ENCODE peak calls at places on chromosome 2, in four cellular contexts. C is GM10248; T is B cell; S is activated T-cell treated with anti-CD3 and anti-CD28 coated beads, Interleukin-2, amount 50 U/mL, for 24 hours. N is an unnamed sample.
A peak's percentile ranks its signal among the peaks of the same experiment; 100 is the strongest.

GRCh38 chr2:235618039-235618438 is 124.2 kb downstream of the AGAP1 start:
- DNase-seq in C (no peak), S (no peak), T (no peak), N (peak; percentile 74)

GRCh38 chr2:68889021-68889420 is 17.8 kb upstream of the BMP10 start:
- DNase-seq in T (no peak), C (no peak), S (no peak), N (no peak)

GRCh38 chr2:146801886-146802285 is 1042.9 kb upstream of the ACVR2A start:
- DNase-seq in S (no peak), T (no peak), C (no peak), N (no peak)

GRCh38 chr2:25567406-25567805 is 106.0 kb downstream of the DTNB start:
- DNase-seq in S (no peak), C (peak; percentile 63), T (peak; percentile 44), N (peak; percentile 55)

GRCh38 chr2:208311954-208312353 is 45.9 kb downstream of the PIKFYVE start:
- DNase-seq in T (no peak), S (no peak), C (peak; percentile 51), N (no peak)

GRCh38 chr2:118639371-118639770 is 208.1 kb downstream of the EN1 start:
- DNase-seq in C (no peak), T (no peak), S (no peak), N (no peak)

GRCh38 chr2:192499476-192499875 is 304.7 kb upstream of the TMEFF2 start:
- DNase-seq in C (no peak), T (no peak), S (no peak), N (no peak)

GRCh38 chr2:96112501-96113366 is 3.6 kb downstream of the ADRA2B start:
- DNase-seq in C (no peak), T (no peak), S (no peak), N (no peak)

GRCh38 chr2:100995309-100996075 is 6.6 kb upstream of the RPL31 start:
- DNase-seq in S (no peak), T (no peak), C (no peak), N (no peak)

GRCh38 chr2:223586261-223586660 is 15.9 kb downstream of the SCG2 start:
- DNase-seq in S (no peak), C (no peak), T (no peak), N (peak; percentile 91)

GRCh38 chr2:119732026-119732425 is 27.7 kb upstream of the PTPN4 start:
- DNase-seq in T (no peak), S (no peak), C (no peak), N (no peak)

GRCh38 chr2:25505630-25506029 is 163.9 kb upstream of the DNMT3A start:
- DNase-seq in C (no peak), T (no peak), S (no peak), N (no peak)

GRCh38 chr2:144181006-144181405 is 338.9 kb downstream of the ZEB2 start:
- DNase-seq in T (no peak), S (no peak), C (no peak), N (peak; percentile 50)

GRCh38 chr2:132681766-132682165 is 11.8 kb upstream of the LYPD1 start:
- DNase-seq in C (no peak), T (no peak), S (no peak), N (no peak)

GRCh38 chr2:153986488-153987229 is 114.9 kb downstream of the GALNT13 start:
- DNase-seq in C (no peak), T (no peak), S (no peak), N (no peak)

GRCh38 chr2:230987137-230988020 is 8.5 kb upstream of the SPATA3 start:
- DNase-seq in S (peak; percentile 90), T (peak; percentile 70), C (peak; percentile 92), N (peak; percentile 61)

GRCh38 chr2:240655931-240656886 is 26.5 kb downstream of the AQP12B start:
- DNase-seq in S (peak; percentile 28), C (peak; percentile 71), T (no peak), N (peak; percentile 10)

GRCh38 chr2:88852753-88853402 is 161.4 kb downstream of the RPIA start:
- DNase-seq in S (no peak), T (no peak), C (no peak), N (no peak)

GRCh38 chr2:155310589-155310988 is 612.1 kb downstream of the KCNJ3 start:
- DNase-seq in S (no peak), C (no peak), T (no peak), N (peak; percentile 30)

GRCh38 chr2:239813261-239814135 is 211.6 kb downstream of the NDUFA10 start:
- DNase-seq in S (no peak), T (no peak), C (no peak), N (no peak)

GRCh38 chr2:84939426-84940087 is 31.4 kb upstream of the KCMF1 start:
- DNase-seq in S (peak; percentile 76), C (peak; percentile 78), T (peak; percentile 89), N (no peak)

GRCh38 chr2:17915811-17916523 is 37.5 kb downstream of the KCNS3 start:
- DNase-seq in C (no peak), S (no peak), T (no peak), N (no peak)

GRCh38 chr2:128446866-128447537 is 128.3 kb upstream of the HS6ST1 start:
- DNase-seq in T (no peak), S (no peak), C (no peak), N (no peak)

GRCh38 chr2:95289251-95289650 is 7.9 kb upstream of the KCNIP3 start:
- DNase-seq in T (no peak), C (no peak), S (no peak), N (no peak)

GRCh38 chr2:239814917-239815637 is 210.1 kb downstream of the NDUFA10 start:
- DNase-seq in S (no peak), T (no peak), C (no peak), N (no peak)

GRCh38 chr2:189013677-189014380 is 39.7 kb downstream of the COL3A1 start:
- DNase-seq in S (no peak), C (no peak), T (no peak), N (peak; percentile 91)

GRCh38 chr2:232592687-232593407 is 40.6 kb upstream of the EFHD1 start:
- DNase-seq in T (no peak), S (no peak), C (no peak), N (peak; percentile 79)

GRCh38 chr2:111905990-111906735 is 7.8 kb downstream of the MERTK start:
- DNase-seq in C (no peak), S (no peak), T (peak; percentile 58), N (peak; percentile 57)

GRCh38 chr2:15817748-15818147 is 122.6 kb upstream of the MYCN start:
- DNase-seq in C (no peak), S (no peak), T (no peak), N (no peak)

GRCh38 chr2:128347701-128348504 is 29.2 kb upstream of the HS6ST1 start:
- DNase-seq in S (no peak), T (no peak), C (peak; percentile 12), N (peak; percentile 43)

N was measured in fibroblast of villous mesenchyme.